ENCODE peak calls at places on chromosomes 13 and 19, in ten cellular contexts. A is left ventricle myocardium inferior; Q is CD4-positive, alpha-beta memory T cell; T is esophagus squamous epithelium; E is NCI-H1694; O is activated T-cell treated with anti-CD3 and anti-CD28 coated beads, Interleukin-2, amount 50 U/mL, for 72 hours; U is thoracic aorta; F is stimulated activated CD4-positive, alpha-beta T cell treated with anti-CD3 and anti-CD28 coated beads, Interleukin-1b, Interleukin-23, amount 100 ng/mL, for 1 hour; V is hepatic stellate cell; D is RPMI8226. K is an unnamed sample.

GRCh38 chr13:48562296-48563066 is 29.6 kb upstream of the RCBTB2 start:
- DNase-seq in O (peak; percentile 80), E (no peak), Q (peak; percentile 91), F (peak; percentile 42), T (no peak), U (no peak), D (peak; percentile 86), V (no peak), A (no peak), K (no peak)

GRCh38 chr13:39406688-39407087 is 196.3 kb downstream of the LHFPL6 start:
- DNase-seq in D (no peak), Q (no peak), U (no peak), A (no peak), O (no peak), E (no peak), T (no peak), F (no peak), V (no peak), K (no peak)

GRCh38 chr13:42329239-42329638 is 57.3 kb downstream of the AKAP11 start:
- DNase-seq in U (no peak), E (no peak), D (no peak), A (no peak), T (no peak), V (no peak), Q (no peak), O (no peak), F (no peak), K (no peak)

GRCh38 chr19:38001158-38001781 is 94.3 kb downstream of the SIPA1L3 start:
- DNase-seq in D (no peak), Q (no peak), O (no peak), U (no peak), T (no peak), A (no peak), V (no peak), E (no peak), F (no peak), K (no peak)

GRCh38 chr13:36919833-36920611 is at the start of gene SMAD9:
- DNase-seq in T (no peak), U (peak; percentile 52), E (peak; percentile 37), D (peak; percentile 36), A (peak; percentile 83), O (peak; percentile 29), Q (no peak), V (peak; percentile 70), F (no peak), K (peak; percentile 86)

GRCh38 chr19:27966390-27966816 is 1246.5 kb downstream of the UQCRFS1 start:
- DNase-seq in E (no peak), Q (peak; percentile 1), V (no peak), A (no peak), U (no peak), T (no peak), F (no peak), D (peak; percentile 16), O (no peak), K (no peak)

GRCh38 chr19:42198676-42199439 is 18.6 kb downstream of the DEDD2 start:
- DNase-seq in D (no peak), Q (peak; percentile 88), F (peak; percentile 43), U (no peak), E (no peak), A (no peak), O (peak; percentile 63), V (no peak), T (no peak), K (no peak)

GRCh38 chr13:114147803-114148520 is 15.5 kb upstream of the RASA3 start:
- DNase-seq in Q (no peak), V (no peak), E (no peak), U (no peak), A (no peak), F (no peak), D (no peak), T (no peak), O (no peak), K (no peak)

GRCh38 chr19:7751157-7751783 is 3.9 kb upstream of the CD209 start:
- DNase-seq in E (no peak), F (no peak), Q (peak; percentile 40), U (no peak), T (no peak), A (no peak), D (no peak), V (no peak), O (peak; percentile 72), K (no peak)

GRCh38 chr13:46552302-46552680 is 679 bp upstream of the LRCH1 start:
- DNase-seq in A (no peak), F (no peak), O (no peak), T (no peak), Q (no peak), V (no peak), D (no peak), E (no peak), U (no peak), K (no peak)

GRCh38 chr13:25384747-25385270 is 13.0 kb downstream of the ATP8A2 start:
- DNase-seq in D (no peak), F (no peak), A (no peak), T (no peak), U (no peak), O (no peak), E (no peak), Q (no peak), V (no peak), K (no peak)

GRCh38 chr19:30226464-30227070 is 145.6 kb upstream of the ZNF536 start:
- DNase-seq in Q (no peak), V (no peak), T (no peak), F (no peak), E (no peak), A (no peak), U (no peak), O (no peak), D (no peak), K (no peak)

K was measured in ascending aorta.